ENCODE peak calls at places on chromosomes 12 and 14, in four cellular contexts. R is T47D, S is HCT116, E is HepG2. B is an unnamed sample.

GRCh38 chr14:97491697-97492096 is 694.5 kb downstream of the VRK1 start:
- DNase-seq in E (no peak), S (no peak), R (no peak), B (no peak)

GRCh38 chr12:44696542-44696941 is 179.6 kb downstream of the NELL2 start:
- DNase-seq in S (no peak), R (no peak), E (no peak), B (no peak)

GRCh38 chr12:19764408-19764807 is 325.1 kb downstream of the AEBP2 start:
- DNase-seq in E (no peak), S (no peak), R (no peak), B (no peak)

GRCh38 chr14:88879016-88879415 is 54.6 kb downstream of the TTC8 start:
- DNase-seq in E (no peak), S (no peak), R (no peak), B (no peak)

GRCh38 chr12:15209782-15210181 is 11.4 kb downstream of the RERG start:
- DNase-seq in S (no peak), E (no peak), R (no peak), B (no peak)

GRCh38 chr14:52351561-52352491 is 37.7 kb downstream of the PTGER2 start:
- DNase-seq in S (no peak), E (no peak), R (no peak), B (no peak)

GRCh38 chr12:92702754-92703679 is at the start of gene PLEKHG7:
- DNase-seq in E (peak), R (peak), S (no peak), B (no peak)

GRCh38 chr14:74244115-74244514 is 4.9 kb downstream of the VSX2 start:
- DNase-seq in E (no peak), R (no peak), S (no peak), B (no peak)

GRCh38 chr12:59055204-59055839 is 135.0 kb upstream of the LRIG3 start:
- DNase-seq in S (peak), R (no peak), E (no peak), B (no peak)

GRCh38 chr14:36052063-36052462 is 124.5 kb downstream of the PTCSC3 start:
- DNase-seq in E (no peak), S (no peak), R (no peak), B (no peak)

GRCh38 chr12:108141600-108142145 is 12.6 kb downstream of the WSCD2 start:
- DNase-seq in S (no peak), E (no peak), R (no peak), B (no peak)

GRCh38 chr14:48805315-48805714 is 780.9 kb downstream of the RPS29 start:
- DNase-seq in S (no peak), E (peak), R (peak), B (no peak)

GRCh38 chr14:65632487-65632886 is 220.0 kb downstream of the FUT8 start:
- DNase-seq in E (no peak), R (no peak), S (no peak), B (no peak)

GRCh38 chr12:7339675-7340074 is 35.8 kb downstream of the ACSM4 start:
- DNase-seq in S (no peak), E (no peak), R (no peak), B (no peak)

GRCh38 chr12:105723534-105723933 is 393.0 kb downstream of the C12orf75 start:
- DNase-seq in E (no peak), S (no peak), R (no peak), B (no peak)

GRCh38 chr14:75249958-75250336 is 28.7 kb upstream of the FOS start:
- DNase-seq in E (no peak), R (no peak), S (no peak), B (no peak)

GRCh38 chr14:61925043-61925442 is 162.8 kb downstream of the SNAPC1 start:
- DNase-seq in S (peak), R (peak), E (peak), B (no peak)

GRCh38 chr12:82120901-82121300 is 237.3 kb downstream of the CCDC59 start:
- DNase-seq in R (no peak), S (no peak), E (no peak), B (no peak)

GRCh38 chr14:72089625-72090024 is 157.4 kb downstream of the RGS6 start:
- DNase-seq in E (no peak), S (no peak), R (no peak), B (no peak)

GRCh38 chr14:72097173-72097783 is 165.0 kb downstream of the RGS6 start:
- DNase-seq in R (no peak), S (no peak), E (no peak), B (no peak)

GRCh38 chr14:72098202-72098601 is 166.0 kb downstream of the RGS6 start:
- DNase-seq in R (no peak), E (no peak), S (no peak), B (no peak)

DNA sequence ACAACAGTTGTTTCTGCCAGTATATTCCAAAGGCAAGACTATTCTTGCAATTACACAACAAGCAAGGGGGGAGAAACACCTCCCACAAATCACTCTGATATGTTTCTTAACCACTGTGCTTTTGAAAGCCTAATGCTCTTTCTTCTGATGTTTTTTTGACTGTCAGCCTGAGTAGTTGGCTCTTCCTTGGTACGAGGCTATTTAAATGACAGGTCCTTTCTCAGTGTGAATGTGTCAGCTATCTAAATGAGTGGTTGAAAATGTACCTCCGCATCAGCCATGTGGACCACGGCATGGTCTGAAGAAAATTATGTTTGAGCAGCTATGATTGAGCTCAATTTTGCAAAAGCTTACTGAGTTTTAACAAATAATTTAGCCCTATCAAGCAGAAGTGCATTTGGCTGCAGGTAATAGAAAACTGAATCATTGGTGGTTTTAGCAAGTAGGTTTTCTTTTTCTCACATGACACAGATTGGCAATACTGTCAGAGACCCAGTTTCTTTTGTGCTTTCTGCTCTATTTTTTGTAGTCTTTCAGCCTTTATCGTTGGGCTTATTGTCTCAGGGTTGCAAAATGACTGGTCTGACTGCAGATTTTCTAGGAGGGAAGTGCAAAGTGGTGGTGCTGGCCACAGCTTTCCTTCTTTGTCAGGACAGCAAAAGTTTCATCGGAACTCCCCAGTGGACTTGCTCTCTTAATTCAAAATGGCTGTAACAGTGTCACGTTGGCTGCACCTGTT is 162.8 kb downstream of the RGS6 start:
- DNase-seq in S (no peak), E (no peak), R (no peak), B (no peak)
- TF ChIP-seq JUND in S (no peak), E (no peak), R (no peak), B (no peak)

DNA sequence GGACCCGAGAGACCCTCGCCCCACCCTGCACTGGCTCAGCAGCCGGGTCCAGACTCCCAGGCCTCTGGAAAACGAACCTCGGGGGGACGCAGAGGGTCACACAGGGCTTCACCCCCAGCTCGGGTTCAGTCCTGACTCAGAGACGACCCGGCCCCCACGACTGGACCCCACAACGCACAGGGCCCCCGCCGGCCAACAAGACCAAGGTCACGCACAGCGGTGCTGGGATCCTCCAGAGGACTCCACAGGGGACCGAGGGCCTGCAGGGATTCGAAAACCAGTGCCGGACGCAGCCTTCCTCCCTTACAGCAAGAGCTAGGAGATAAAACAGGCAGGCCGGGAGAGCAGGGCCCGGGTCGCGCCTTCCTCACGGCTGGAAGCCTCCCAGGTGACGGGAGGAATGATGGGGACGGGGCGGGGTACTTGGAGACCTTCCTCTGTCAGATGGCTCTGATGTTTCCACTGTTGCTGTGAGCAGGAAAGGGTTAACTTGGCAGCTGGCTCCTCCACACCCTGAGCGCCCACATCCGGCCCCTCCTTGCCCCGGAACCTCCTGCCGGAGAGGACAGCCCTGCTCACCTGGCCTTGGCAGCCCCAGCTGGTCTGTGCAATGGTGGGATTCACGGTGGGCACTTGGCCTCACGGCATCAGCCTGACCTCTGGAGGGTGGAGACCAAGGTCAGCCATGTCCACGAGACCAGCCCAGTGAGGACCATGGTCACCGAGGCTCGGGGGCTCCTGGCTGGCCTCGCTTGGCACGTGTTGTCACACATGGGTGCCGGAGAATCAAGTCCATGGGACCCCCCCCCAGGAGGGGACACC is 46.2 kb downstream of the GALNT9 start:
- DNase-seq in S (no peak), E (no peak), R (peak), B (no peak)
- TF ChIP-seq JUND in S (no peak), E (no peak), R (no peak), B (no peak)

DNA sequence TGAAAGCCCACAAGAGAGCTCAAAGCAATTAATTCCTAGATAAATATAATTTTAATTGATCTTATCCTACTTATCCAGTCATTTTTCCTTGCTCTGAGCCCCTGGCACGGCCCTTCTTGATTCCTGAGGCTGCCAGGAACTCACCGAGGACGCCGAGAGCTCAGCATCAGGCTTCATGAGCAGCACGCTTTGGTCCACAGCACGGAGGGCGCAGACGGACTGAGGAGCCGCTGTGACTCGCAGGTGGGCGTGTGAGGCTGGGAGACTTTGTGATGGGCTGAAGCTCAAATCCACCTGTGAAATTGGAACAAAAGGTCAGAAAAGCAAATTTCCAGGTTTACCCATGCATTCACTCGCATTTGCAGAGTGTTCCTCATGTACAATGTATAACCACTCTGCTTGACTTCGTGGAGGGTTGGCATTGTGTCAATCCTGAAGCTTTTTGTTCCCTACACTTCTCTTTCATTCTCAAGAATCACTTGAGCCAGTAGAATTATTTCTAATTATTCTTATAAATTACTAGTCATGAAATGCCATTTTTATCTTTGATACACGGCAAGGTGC is 17.2 kb downstream of the A2M start:
- DNase-seq in E (no peak), S (no peak), R (no peak), B (no peak)
- TF ChIP-seq JUND in E (no peak), S (no peak), R (no peak), B (no peak)

GRCh38 chr12:13163868-13164267 is 32.7 kb upstream of the EMP1 start:
- DNase-seq in S (no peak), R (no peak), E (no peak), B (no peak)

GRCh38 chr12:13164859-13165577 is 31.5 kb upstream of the EMP1 start:
- DNase-seq in E (no peak), R (no peak), S (no peak), B (no peak)

GRCh38 chr12:13164271-13164670 is 32.3 kb upstream of the EMP1 start:
- DNase-seq in E (no peak), R (no peak), S (no peak), B (no peak)

GRCh38 chr12:13167226-13167625 is 29.3 kb upstream of the EMP1 start:
- DNase-seq in E (no peak), R (no peak), S (no peak), B (no peak)

GRCh38 chr12:13165578-13166120 is 30.9 kb upstream of the EMP1 start:
- DNase-seq in E (no peak), S (peak), R (peak), B (no peak)
- TF ChIP-seq JUND in E (no peak), S (peak), R (no peak), B (peak)

GRCh38 chr12:132475304-132476037 is 14.5 kb upstream of the FBRSL1 start:
- DNase-seq in R (peak), E (no peak), S (no peak), B (peak)
- TF ChIP-seq JUND in R (no peak), E (no peak), S (no peak), B (no peak)

GRCh38 chr14:50533314-50533705 is 941 bp upstream of the MAP4K5 start:
- DNase-seq in E (no peak), S (no peak), R (no peak), B (no peak)

GRCh38 chr14:50530794-50531193 is 1.6 kb downstream of the MAP4K5 start:
- DNase-seq in S (no peak), E (no peak), R (no peak), B (no peak)

GRCh38 chr14:50530358-50530757 is 2.0 kb downstream of the MAP4K5 start:
- DNase-seq in E (no peak), S (no peak), R (no peak), B (no peak)

GRCh38 chr14:50532502-50533313 is at the start of gene MAP4K5:
- DNase-seq in S (peak), E (peak), R (peak), B (peak)

GRCh38 chr14:50531595-50532501 is 521 bp downstream of the MAP4K5 start:
- DNase-seq in E (no peak), S (no peak), R (peak), B (peak)
- TF ChIP-seq JUND in E (no peak), S (no peak), R (no peak), B (no peak)

GRCh38 chr12:124305136-124305535 is 10.2 kb downstream of the RFLNA start:
- DNase-seq in E (no peak), R (no peak), S (no peak), B (no peak)

GRCh38 chr12:124308741-124309140 is 13.8 kb downstream of the RFLNA start:
- DNase-seq in E (no peak), S (no peak), R (no peak), B (no peak)

GRCh38 chr12:124305776-124306685 is 11.1 kb downstream of the RFLNA start:
- DNase-seq in E (no peak), S (no peak), R (no peak), B (no peak)

GRCh38 chr12:124307556-124307825 is 12.6 kb downstream of the RFLNA start:
- DNase-seq in E (no peak), S (no peak), R (no peak), B (no peak)

DNA sequence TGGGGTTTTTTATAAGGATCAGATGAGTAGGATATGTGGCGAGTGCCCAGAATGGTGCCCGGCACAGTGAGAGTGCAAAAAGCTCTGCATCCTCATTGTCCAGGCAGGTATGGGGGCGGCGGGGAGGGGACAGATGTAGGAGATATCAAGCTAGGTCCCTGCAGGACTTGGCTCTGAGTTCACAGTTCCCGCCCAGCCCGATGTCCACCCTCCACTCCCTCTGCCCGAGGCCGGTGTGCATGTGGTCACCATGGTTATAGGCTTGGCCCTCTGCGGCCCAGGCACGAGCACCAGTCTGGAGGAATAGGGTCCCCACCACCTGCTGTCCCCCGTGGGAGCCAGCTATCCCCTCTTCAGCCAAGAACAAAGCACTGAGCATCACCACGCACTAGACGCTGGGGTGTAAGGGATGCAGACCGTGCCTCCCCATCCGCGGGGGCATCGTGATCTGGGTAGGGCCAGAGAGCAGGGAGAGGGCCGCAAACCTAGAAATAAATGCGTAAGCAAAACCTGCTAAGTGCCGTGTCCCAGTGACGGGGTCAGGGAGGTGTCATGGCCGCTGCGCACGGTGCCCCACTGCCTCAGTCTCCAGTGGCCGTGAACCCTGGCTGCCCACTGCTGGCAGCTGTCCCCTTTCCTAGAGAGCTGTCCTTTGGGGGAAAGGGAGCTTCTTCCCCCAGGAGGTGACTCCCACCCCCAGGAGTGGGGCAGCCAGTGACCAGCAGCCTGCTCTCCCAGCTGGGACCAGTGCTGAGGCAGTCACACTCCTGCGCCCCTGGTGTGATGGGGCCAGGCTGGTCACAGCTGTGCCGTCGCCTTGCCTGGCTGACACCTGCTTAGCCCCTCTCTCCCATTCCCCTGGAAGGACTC is 12.0 kb downstream of the RFLNA start:
- DNase-seq in S (no peak), E (no peak), R (no peak), B (no peak)
- TF ChIP-seq JUND in S (no peak), E (no peak), R (no peak), B (no peak)

DNA sequence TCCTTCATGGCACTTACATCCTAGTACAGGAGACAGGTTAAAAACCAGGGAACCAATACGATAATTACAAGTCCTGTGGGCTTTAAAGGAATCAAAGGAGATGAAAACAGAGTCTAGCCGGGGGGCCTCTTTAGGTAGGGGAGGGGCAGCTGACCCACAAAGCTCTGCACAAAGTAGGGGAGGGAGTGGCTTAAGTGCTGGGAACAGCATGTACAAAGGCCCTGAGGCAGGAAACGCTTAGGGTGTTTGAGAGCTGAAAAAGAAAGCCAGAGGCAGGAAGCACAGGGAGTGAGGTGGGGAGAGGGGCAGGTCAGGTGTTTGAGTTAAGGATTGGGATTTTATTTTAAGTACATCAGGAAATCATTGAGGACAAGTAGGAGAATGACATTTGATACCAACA is 37.7 kb downstream of the ZNF664 start:
- DNase-seq in S (no peak), E (no peak), R (no peak), B (no peak)
- TF ChIP-seq JUND in S (no peak), E (no peak), R (no peak), B (no peak)